ENCODE peak calls at places on chromosomes 12 and 14, in ten cellular contexts. One of them, this sample, is unnamed.
A peak's percentile ranks its signal among the peaks of the same experiment; 100 is the strongest.

GRCh38 chr14:104111301-104112112 is 26.0 kb downstream of the ASPG start:
- DNase-seq in fibroblast of pulmonary artery: no peak
- DNase-seq in fibroblast of lung: no peak
- DNase-seq in nephron progenitor cell: peak; percentile 2
- DNase-seq in neural crest cell: no peak
- DNase-seq in HCT116: no peak
- DNase-seq in natural killer cell: no peak
- DNase-seq in CD8-positive, alpha-beta T cell: no peak
- DNase-seq in brain microvascular endothelial cell: no peak
- DNase-seq in pancreas: no peak
- DNase-seq in this sample: no peak

GRCh38 chr14:91202234-91202974 is 42.1 kb downstream of the GPR68 start:
- DNase-seq in fibroblast of lung: peak; percentile 49
- DNase-seq in natural killer cell: no peak
- DNase-seq in pancreas: no peak
- DNase-seq in CD8-positive, alpha-beta T cell: no peak
- DNase-seq in brain microvascular endothelial cell: peak; percentile 20
- DNase-seq in nephron progenitor cell: no peak
- DNase-seq in neural crest cell: no peak
- DNase-seq in fibroblast of pulmonary artery: peak; percentile 65
- DNase-seq in HCT116: no peak
- DNase-seq in this sample: no peak

GRCh38 chr12:27975222-27976136 is 2.9 kb upstream of the PTHLH start:
- DNase-seq in natural killer cell: no peak
- DNase-seq in CD8-positive, alpha-beta T cell: no peak
- DNase-seq in nephron progenitor cell: peak; percentile 73
- DNase-seq in brain microvascular endothelial cell: peak; percentile 72
- DNase-seq in fibroblast of lung: peak; percentile 73
- DNase-seq in pancreas: peak; percentile 36
- DNase-seq in neural crest cell: peak; percentile 20
- DNase-seq in fibroblast of pulmonary artery: peak; percentile 74
- DNase-seq in HCT116: no peak
- DNase-seq in this sample: no peak

GRCh38 chr14:71905860-71906259 is 26.4 kb upstream of the RGS6 start:
- DNase-seq in nephron progenitor cell: no peak
- DNase-seq in CD8-positive, alpha-beta T cell: no peak
- DNase-seq in natural killer cell: no peak
- DNase-seq in pancreas: no peak
- DNase-seq in HCT116: no peak
- DNase-seq in fibroblast of lung: no peak
- DNase-seq in fibroblast of pulmonary artery: no peak
- DNase-seq in neural crest cell: no peak
- DNase-seq in brain microvascular endothelial cell: no peak
- DNase-seq in this sample: no peak

GRCh38 chr14:96304956-96305355 is 48.9 kb downstream of the BDKRB1 start:
- DNase-seq in nephron progenitor cell: peak; percentile 25
- DNase-seq in neural crest cell: peak; percentile 11
- DNase-seq in CD8-positive, alpha-beta T cell: no peak
- DNase-seq in natural killer cell: no peak
- DNase-seq in fibroblast of pulmonary artery: no peak
- DNase-seq in fibroblast of lung: no peak
- DNase-seq in HCT116: peak; percentile 4
- DNase-seq in brain microvascular endothelial cell: no peak
- DNase-seq in pancreas: no peak
- DNase-seq in this sample: no peak

GRCh38 chr12:123931686-123932321 is 40.8 kb downstream of the CCDC92 start:
- DNase-seq in HCT116: no peak
- DNase-seq in pancreas: no peak
- DNase-seq in brain microvascular endothelial cell: no peak
- DNase-seq in nephron progenitor cell: no peak
- DNase-seq in fibroblast of lung: no peak
- DNase-seq in neural crest cell: no peak
- DNase-seq in fibroblast of pulmonary artery: no peak
- DNase-seq in natural killer cell: no peak
- DNase-seq in CD8-positive, alpha-beta T cell: peak; percentile 54
- DNase-seq in this sample: no peak

GRCh38 chr12:106054016-106054415 is 84.7 kb downstream of the NUAK1 start:
- DNase-seq in brain microvascular endothelial cell: no peak
- DNase-seq in nephron progenitor cell: no peak
- DNase-seq in natural killer cell: no peak
- DNase-seq in fibroblast of lung: no peak
- DNase-seq in fibroblast of pulmonary artery: no peak
- DNase-seq in pancreas: no peak
- DNase-seq in neural crest cell: no peak
- DNase-seq in HCT116: no peak
- DNase-seq in CD8-positive, alpha-beta T cell: no peak
- DNase-seq in this sample: no peak

GRCh38 chr14:60266021-60266937 is 17.3 kb downstream of the PPM1A start:
- DNase-seq in fibroblast of lung: no peak
- DNase-seq in fibroblast of pulmonary artery: peak; percentile 33
- DNase-seq in neural crest cell: no peak
- DNase-seq in pancreas: no peak
- DNase-seq in CD8-positive, alpha-beta T cell: peak; percentile 27
- DNase-seq in HCT116: peak; percentile 27
- DNase-seq in natural killer cell: no peak
- DNase-seq in brain microvascular endothelial cell: peak; percentile 30
- DNase-seq in nephron progenitor cell: no peak
- DNase-seq in this sample: peak; percentile 8

GRCh38 chr12:94225924-94226630 is 77.7 kb downstream of the PLXNC1 start:
- DNase-seq in pancreas: no peak
- DNase-seq in CD8-positive, alpha-beta T cell: no peak
- DNase-seq in fibroblast of lung: no peak
- DNase-seq in fibroblast of pulmonary artery: no peak
- DNase-seq in neural crest cell: no peak
- DNase-seq in nephron progenitor cell: no peak
- DNase-seq in natural killer cell: no peak
- DNase-seq in brain microvascular endothelial cell: no peak
- DNase-seq in HCT116: no peak
- DNase-seq in this sample: no peak

GRCh38 chr14:83779266-83779665 is 1750.7 kb upstream of the FLRT2 start:
- DNase-seq in neural crest cell: no peak
- DNase-seq in HCT116: no peak
- DNase-seq in CD8-positive, alpha-beta T cell: no peak
- DNase-seq in brain microvascular endothelial cell: peak; percentile 74
- DNase-seq in natural killer cell: no peak
- DNase-seq in fibroblast of pulmonary artery: peak; percentile 27
- DNase-seq in fibroblast of lung: peak; percentile 34
- DNase-seq in pancreas: no peak
- DNase-seq in nephron progenitor cell: no peak
- DNase-seq in this sample: no peak

GRCh38 chr12:114403690-114404450 is 2.1 kb downstream of the TBX5 start:
- DNase-seq in CD8-positive, alpha-beta T cell: no peak
- DNase-seq in natural killer cell: no peak
- DNase-seq in pancreas: no peak
- DNase-seq in fibroblast of lung: no peak
- DNase-seq in neural crest cell: no peak
- DNase-seq in fibroblast of pulmonary artery: peak; percentile 68
- DNase-seq in HCT116: no peak
- DNase-seq in brain microvascular endothelial cell: no peak
- DNase-seq in nephron progenitor cell: no peak
- DNase-seq in this sample: no peak

GRCh38 chr12:74963304-74963703 is 246.3 kb downstream of the KCNC2 start:
- DNase-seq in HCT116: no peak
- DNase-seq in fibroblast of pulmonary artery: no peak
- DNase-seq in brain microvascular endothelial cell: no peak
- DNase-seq in natural killer cell: no peak
- DNase-seq in pancreas: no peak
- DNase-seq in neural crest cell: no peak
- DNase-seq in CD8-positive, alpha-beta T cell: no peak
- DNase-seq in fibroblast of lung: no peak
- DNase-seq in nephron progenitor cell: no peak
- DNase-seq in this sample: no peak

GRCh38 chr12:54025507-54026393 is 2.5 kb upstream of the HOXC6 start:
- DNase-seq in pancreas: no peak
- DNase-seq in natural killer cell: no peak
- DNase-seq in neural crest cell: no peak
- DNase-seq in HCT116: no peak
- DNase-seq in fibroblast of pulmonary artery: no peak
- DNase-seq in fibroblast of lung: no peak
- DNase-seq in CD8-positive, alpha-beta T cell: no peak
- DNase-seq in nephron progenitor cell: peak; percentile 47
- DNase-seq in brain microvascular endothelial cell: no peak
- DNase-seq in this sample: no peak

GRCh38 chr12:52045794-52046199 is 5.4 kb upstream of the NR4A1 start:
- DNase-seq in fibroblast of pulmonary artery: no peak
- DNase-seq in nephron progenitor cell: no peak
- DNase-seq in brain microvascular endothelial cell: no peak
- DNase-seq in fibroblast of lung: no peak
- DNase-seq in pancreas: peak; percentile 57
- DNase-seq in natural killer cell: no peak
- DNase-seq in neural crest cell: no peak
- DNase-seq in HCT116: no peak
- DNase-seq in CD8-positive, alpha-beta T cell: no peak
- DNase-seq in this sample: no peak

GRCh38 chr12:72011374-72011773 is 72.7 kb downstream of the TPH2 start:
- DNase-seq in brain microvascular endothelial cell: no peak
- DNase-seq in fibroblast of lung: peak; percentile 50
- DNase-seq in CD8-positive, alpha-beta T cell: no peak
- DNase-seq in pancreas: no peak
- DNase-seq in fibroblast of pulmonary artery: peak; percentile 11
- DNase-seq in neural crest cell: no peak
- DNase-seq in natural killer cell: no peak
- DNase-seq in nephron progenitor cell: no peak
- DNase-seq in HCT116: no peak
- DNase-seq in this sample: no peak
- TF ChIP-seq CTCF in brain microvascular endothelial cell: no peak
- TF ChIP-seq CTCF in fibroblast of lung: no peak
- TF ChIP-seq CTCF in CD8-positive, alpha-beta T cell: no peak
- TF ChIP-seq CTCF in pancreas: no peak
- TF ChIP-seq CTCF in fibroblast of pulmonary artery: no peak
- TF ChIP-seq CTCF in neural crest cell: no peak
- TF ChIP-seq CTCF in natural killer cell: no peak
- TF ChIP-seq CTCF in nephron progenitor cell: no peak
- TF ChIP-seq CTCF in HCT116: no peak
- TF ChIP-seq CTCF in this sample: no peak

GRCh38 chr12:121209629-121210572 is at the start of gene P2RX4:
- DNase-seq in HCT116: peak; percentile 52
- DNase-seq in neural crest cell: peak; percentile 63
- DNase-seq in CD8-positive, alpha-beta T cell: peak; percentile 81
- DNase-seq in nephron progenitor cell: peak; percentile 88
- DNase-seq in fibroblast of lung: peak; percentile 63
- DNase-seq in brain microvascular endothelial cell: peak; percentile 61
- DNase-seq in natural killer cell: peak; percentile 83
- DNase-seq in fibroblast of pulmonary artery: peak; percentile 70
- DNase-seq in pancreas: peak; percentile 89
- DNase-seq in this sample: peak; percentile 89
- TF ChIP-seq CTCF in HCT116: peak; percentile 17
- TF ChIP-seq CTCF in neural crest cell: peak; percentile 45
- TF ChIP-seq CTCF in CD8-positive, alpha-beta T cell: no peak
- TF ChIP-seq CTCF in nephron progenitor cell: no peak
- TF ChIP-seq CTCF in fibroblast of lung: no peak
- TF ChIP-seq CTCF in brain microvascular endothelial cell: no peak
- TF ChIP-seq CTCF in natural killer cell: no peak
- TF ChIP-seq CTCF in fibroblast of pulmonary artery: no peak
- TF ChIP-seq CTCF in pancreas: no peak
- TF ChIP-seq CTCF in this sample: peak; percentile 47

DNA sequence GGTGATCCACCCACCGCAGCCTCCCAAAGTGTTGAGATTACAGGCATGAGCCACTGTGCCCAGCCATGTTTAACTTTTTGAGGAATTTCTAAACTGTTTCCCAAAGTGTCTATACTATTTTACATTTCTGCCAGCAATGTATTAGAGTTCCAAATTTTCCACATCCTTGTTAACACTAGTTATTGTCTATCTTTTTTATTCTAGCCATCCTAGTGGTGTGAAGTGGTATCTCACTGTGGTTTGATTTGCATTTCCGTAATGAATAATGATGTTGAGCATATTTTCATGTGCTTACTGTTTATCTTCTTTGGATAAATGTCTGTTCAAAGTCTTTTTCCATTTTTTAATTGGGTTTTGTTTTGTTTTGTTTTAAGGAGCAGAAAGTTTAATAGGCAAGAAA is 14.7 kb downstream of the TXNRD1 start:
- DNase-seq in brain microvascular endothelial cell: no peak
- DNase-seq in neural crest cell: no peak
- DNase-seq in fibroblast of pulmonary artery: no peak
- DNase-seq in CD8-positive, alpha-beta T cell: no peak
- DNase-seq in fibroblast of lung: no peak
- DNase-seq in nephron progenitor cell: no peak
- DNase-seq in HCT116: no peak
- DNase-seq in pancreas: no peak
- DNase-seq in natural killer cell: no peak
- DNase-seq in this sample: no peak
- TF ChIP-seq CTCF in brain microvascular endothelial cell: no peak
- TF ChIP-seq CTCF in neural crest cell: peak; percentile 41
- TF ChIP-seq CTCF in fibroblast of pulmonary artery: no peak
- TF ChIP-seq CTCF in CD8-positive, alpha-beta T cell: no peak
- TF ChIP-seq CTCF in fibroblast of lung: no peak
- TF ChIP-seq CTCF in nephron progenitor cell: no peak
- TF ChIP-seq CTCF in HCT116: peak; percentile 24
- TF ChIP-seq CTCF in pancreas: no peak
- TF ChIP-seq CTCF in natural killer cell: no peak
- TF ChIP-seq CTCF in this sample: no peak

GRCh38 chr14:89773151-89773550 is 181.4 kb downstream of the EFCAB11 start:
- DNase-seq in fibroblast of lung: no peak
- DNase-seq in CD8-positive, alpha-beta T cell: no peak
- DNase-seq in natural killer cell: no peak
- DNase-seq in neural crest cell: no peak
- DNase-seq in pancreas: no peak
- DNase-seq in nephron progenitor cell: no peak
- DNase-seq in HCT116: no peak
- DNase-seq in brain microvascular endothelial cell: no peak
- DNase-seq in fibroblast of pulmonary artery: no peak
- DNase-seq in this sample: no peak

GRCh38 chr14:89771251-89771650 is 183.3 kb downstream of the EFCAB11 start:
- DNase-seq in brain microvascular endothelial cell: peak; percentile 4
- DNase-seq in CD8-positive, alpha-beta T cell: no peak
- DNase-seq in nephron progenitor cell: no peak
- DNase-seq in fibroblast of pulmonary artery: peak; percentile 44
- DNase-seq in fibroblast of lung: peak; percentile 65
- DNase-seq in neural crest cell: no peak
- DNase-seq in natural killer cell: no peak
- DNase-seq in pancreas: no peak
- DNase-seq in HCT116: no peak
- DNase-seq in this sample: no peak

GRCh38 chr14:89779707-89780106 is 174.8 kb downstream of the EFCAB11 start:
- DNase-seq in neural crest cell: no peak
- DNase-seq in HCT116: no peak
- DNase-seq in fibroblast of pulmonary artery: no peak
- DNase-seq in nephron progenitor cell: no peak
- DNase-seq in CD8-positive, alpha-beta T cell: no peak
- DNase-seq in natural killer cell: no peak
- DNase-seq in pancreas: no peak
- DNase-seq in fibroblast of lung: no peak
- DNase-seq in brain microvascular endothelial cell: no peak
- DNase-seq in this sample: no peak

GRCh38 chr14:89773644-89774316 is 180.8 kb downstream of the EFCAB11 start:
- DNase-seq in brain microvascular endothelial cell: peak; percentile 50
- DNase-seq in pancreas: peak; percentile 27
- DNase-seq in neural crest cell: no peak
- DNase-seq in HCT116: no peak
- DNase-seq in fibroblast of pulmonary artery: peak; percentile 33
- DNase-seq in nephron progenitor cell: peak; percentile 11
- DNase-seq in fibroblast of lung: peak; percentile 76
- DNase-seq in CD8-positive, alpha-beta T cell: peak; percentile 64
- DNase-seq in natural killer cell: peak; percentile 59
- DNase-seq in this sample: peak; percentile 47

DNA sequence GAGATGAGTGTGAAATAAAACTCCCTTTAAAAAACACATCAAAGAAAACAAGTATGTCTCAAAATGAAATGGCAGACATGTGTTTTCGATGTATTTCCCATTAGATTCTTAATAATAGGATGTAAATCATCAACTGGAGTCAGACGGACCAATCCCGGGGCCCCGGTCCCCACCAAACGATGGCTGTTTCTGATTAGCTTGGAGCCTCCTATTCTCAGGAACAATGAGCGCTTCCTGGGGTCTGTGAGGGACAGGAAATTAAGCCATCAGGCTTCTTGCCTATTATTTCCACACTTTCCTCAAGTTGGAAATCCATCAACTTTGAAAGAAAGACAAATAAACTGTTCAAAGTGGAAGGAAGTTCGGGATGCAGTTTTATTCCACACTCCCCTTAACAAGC is 179.4 kb downstream of the EFCAB11 start:
- DNase-seq in nephron progenitor cell: no peak
- DNase-seq in fibroblast of lung: no peak
- DNase-seq in fibroblast of pulmonary artery: no peak
- DNase-seq in pancreas: no peak
- DNase-seq in natural killer cell: no peak
- DNase-seq in brain microvascular endothelial cell: no peak
- DNase-seq in HCT116: no peak
- DNase-seq in neural crest cell: no peak
- DNase-seq in CD8-positive, alpha-beta T cell: no peak
- DNase-seq in this sample: no peak
- TF ChIP-seq CTCF in nephron progenitor cell: no peak
- TF ChIP-seq CTCF in fibroblast of lung: no peak
- TF ChIP-seq CTCF in fibroblast of pulmonary artery: no peak
- TF ChIP-seq CTCF in pancreas: no peak
- TF ChIP-seq CTCF in natural killer cell: no peak
- TF ChIP-seq CTCF in brain microvascular endothelial cell: no peak
- TF ChIP-seq CTCF in HCT116: no peak
- TF ChIP-seq CTCF in neural crest cell: no peak
- TF ChIP-seq CTCF in CD8-positive, alpha-beta T cell: no peak
- TF ChIP-seq CTCF in this sample: no peak